ENCODE peak calls at places on chromosomes 6 and 20, in seven cellular contexts. One of them, this sample, is unnamed.
A peak's percentile ranks its signal among the peaks of the same experiment; 100 is the strongest.

GRCh38 chr6:18507018-18507415 is 119.9 kb downstream of the RNF144B start:
- DNase-seq in K562: peak; percentile 20
- DNase-seq in uterus: no peak
- DNase-seq in tibial nerve: no peak
- DNase-seq in HCT116: no peak
- DNase-seq in upper lobe of left lung: no peak
- DNase-seq in ovary: no peak
- DNase-seq in this sample: no peak

GRCh38 chr6:39706819-39707218 is 18.4 kb downstream of the KIF6 start:
- DNase-seq in K562: no peak
- DNase-seq in uterus: no peak
- DNase-seq in tibial nerve: no peak
- DNase-seq in HCT116: no peak
- DNase-seq in upper lobe of left lung: no peak
- DNase-seq in ovary: no peak
- DNase-seq in this sample: no peak

GRCh38 chr6:71393471-71393870 is 104.9 kb downstream of the OGFRL1 start:
- DNase-seq in K562: no peak
- DNase-seq in uterus: no peak
- DNase-seq in tibial nerve: no peak
- DNase-seq in HCT116: no peak
- DNase-seq in upper lobe of left lung: no peak
- DNase-seq in ovary: no peak
- DNase-seq in this sample: no peak

GRCh38 chr20:57566399-57566798 is 5.5 kb downstream of the PCK1 start:
- DNase-seq in K562: no peak
- DNase-seq in uterus: no peak
- DNase-seq in tibial nerve: no peak
- DNase-seq in HCT116: no peak
- DNase-seq in upper lobe of left lung: no peak
- DNase-seq in ovary: no peak
- DNase-seq in this sample: no peak

GRCh38 chr6:109165392-109165964 is 70.2 kb downstream of the CEP57L1 start:
- DNase-seq in K562: peak; percentile 26
- DNase-seq in uterus: peak; percentile 20
- DNase-seq in tibial nerve: no peak
- DNase-seq in HCT116: no peak
- DNase-seq in upper lobe of left lung: no peak
- DNase-seq in ovary: no peak
- DNase-seq in this sample: no peak

GRCh38 chr6:25017932-25018581 is 82.3 kb upstream of the RIPOR2 start:
- DNase-seq in K562: peak; percentile 52
- DNase-seq in uterus: peak; percentile 61
- DNase-seq in tibial nerve: peak; percentile 62
- DNase-seq in HCT116: peak; percentile 53
- DNase-seq in upper lobe of left lung: peak; percentile 91
- DNase-seq in ovary: no peak
- DNase-seq in this sample: peak; percentile 76

GRCh38 chr6:158321960-158322359 is 9.7 kb downstream of the TULP4 start:
- DNase-seq in K562: no peak
- DNase-seq in uterus: no peak
- DNase-seq in tibial nerve: no peak
- DNase-seq in HCT116: no peak
- DNase-seq in upper lobe of left lung: no peak
- DNase-seq in ovary: no peak
- DNase-seq in this sample: no peak

GRCh38 chr20:45313065-45313695 is 5.1 kb upstream of the MATN4 start:
- DNase-seq in K562: no peak
- DNase-seq in uterus: no peak
- DNase-seq in tibial nerve: no peak
- DNase-seq in HCT116: no peak
- DNase-seq in upper lobe of left lung: no peak
- DNase-seq in ovary: no peak
- DNase-seq in this sample: no peak

GRCh38 chr20:22204801-22205200 is 379.6 kb downstream of the FOXA2 start:
- DNase-seq in K562: no peak
- DNase-seq in uterus: no peak
- DNase-seq in tibial nerve: no peak
- DNase-seq in HCT116: no peak
- DNase-seq in upper lobe of left lung: no peak
- DNase-seq in ovary: no peak
- DNase-seq in this sample: no peak

GRCh38 chr20:54622338-54623280 is 147.2 kb downstream of the DOK5 start:
- DNase-seq in K562: no peak
- DNase-seq in uterus: no peak
- DNase-seq in tibial nerve: peak; percentile 17
- DNase-seq in HCT116: no peak
- DNase-seq in upper lobe of left lung: no peak
- DNase-seq in ovary: no peak
- DNase-seq in this sample: no peak

GRCh38 chr6:23736577-23736976 is 389.4 kb upstream of the NRSN1 start:
- DNase-seq in K562: no peak
- DNase-seq in uterus: no peak
- DNase-seq in tibial nerve: no peak
- DNase-seq in HCT116: no peak
- DNase-seq in upper lobe of left lung: no peak
- DNase-seq in ovary: no peak
- DNase-seq in this sample: no peak

GRCh38 chr20:63738687-63739128 is 868 bp upstream of the SLC2A4RG start:
- DNase-seq in K562: peak; percentile 74
- DNase-seq in uterus: peak; percentile 57
- DNase-seq in tibial nerve: peak; percentile 31
- DNase-seq in HCT116: no peak
- DNase-seq in upper lobe of left lung: peak; percentile 75
- DNase-seq in ovary: peak; percentile 71
- DNase-seq in this sample: peak; percentile 95

GRCh38 chr6:41194386-41194785 is 6.6 kb downstream of the TREML2 start:
- DNase-seq in K562: no peak
- DNase-seq in uterus: no peak
- DNase-seq in tibial nerve: no peak
- DNase-seq in HCT116: no peak
- DNase-seq in upper lobe of left lung: no peak
- DNase-seq in ovary: no peak
- DNase-seq in this sample: no peak

GRCh38 chr20:63591786-63592355 is 17.8 kb upstream of the HELZ2 start:
- DNase-seq in K562: no peak
- DNase-seq in uterus: no peak
- DNase-seq in tibial nerve: no peak
- DNase-seq in HCT116: no peak
- DNase-seq in upper lobe of left lung: no peak
- DNase-seq in ovary: no peak
- DNase-seq in this sample: no peak

GRCh38 chr6:72916906-72917305 is 295.0 kb downstream of the KCNQ5 start:
- DNase-seq in K562: no peak
- DNase-seq in uterus: no peak
- DNase-seq in tibial nerve: no peak
- DNase-seq in HCT116: no peak
- DNase-seq in upper lobe of left lung: no peak
- DNase-seq in ovary: no peak
- DNase-seq in this sample: no peak

GRCh38 chr6:115404451-115404850 is 656.2 kb downstream of the FRK start:
- DNase-seq in K562: no peak
- DNase-seq in uterus: no peak
- DNase-seq in tibial nerve: no peak
- DNase-seq in HCT116: no peak
- DNase-seq in upper lobe of left lung: no peak
- DNase-seq in ovary: no peak
- DNase-seq in this sample: no peak

GRCh38 chr6:52087498-52087999 is at the start of gene PKHD1:
- DNase-seq in K562: peak; percentile 17
- DNase-seq in uterus: no peak
- DNase-seq in tibial nerve: no peak
- DNase-seq in HCT116: peak; percentile 34
- DNase-seq in upper lobe of left lung: no peak
- DNase-seq in ovary: no peak
- DNase-seq in this sample: no peak

GRCh38 chr6:14661188-14661587 is 543.6 kb downstream of the CD83 start:
- DNase-seq in K562: no peak
- DNase-seq in uterus: no peak
- DNase-seq in tibial nerve: no peak
- DNase-seq in HCT116: no peak
- DNase-seq in upper lobe of left lung: no peak
- DNase-seq in ovary: no peak
- DNase-seq in this sample: no peak

DNA sequence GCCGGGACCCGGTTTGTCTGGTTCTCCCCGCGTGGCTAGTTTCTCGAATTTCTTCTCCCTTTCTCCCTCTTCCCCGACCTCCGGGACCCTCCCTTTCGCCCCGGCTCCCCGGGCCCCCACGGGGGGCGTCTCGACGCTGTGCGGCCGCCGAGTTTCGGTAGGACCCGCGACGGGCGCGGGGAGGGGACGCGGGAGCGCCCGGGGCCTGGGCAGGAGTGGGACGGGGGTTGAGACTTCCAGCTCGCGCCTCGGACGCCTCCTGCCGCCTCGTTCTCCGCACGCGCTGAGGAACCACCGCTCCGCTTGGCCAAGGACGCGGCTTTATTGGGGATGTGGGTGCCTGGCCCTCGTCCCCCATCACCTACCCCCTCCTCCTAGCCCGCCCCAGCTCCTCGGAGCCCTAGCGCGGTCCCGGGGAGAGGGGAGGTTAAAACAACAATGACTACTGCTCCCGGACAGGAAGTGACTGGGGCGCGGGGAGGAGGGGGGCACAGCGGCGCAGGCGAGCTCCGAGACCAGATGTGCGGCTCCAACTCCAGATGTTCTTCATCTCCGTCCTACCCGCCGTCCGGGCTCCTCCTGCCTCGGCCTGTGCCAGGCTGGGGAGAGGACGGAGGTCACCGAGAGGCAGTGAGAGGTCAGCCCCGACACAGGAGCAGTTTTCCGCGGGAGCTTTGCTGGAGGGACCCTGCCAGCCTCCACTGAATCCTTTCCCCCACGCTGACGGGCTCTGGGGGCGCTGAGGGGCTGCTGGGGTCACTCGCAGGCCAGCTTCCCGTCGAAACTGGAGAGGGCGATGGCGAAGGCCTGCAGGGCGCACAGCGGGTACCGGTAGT is 910 bp upstream of the TEAD3 start:
- DNase-seq in K562: peak; percentile 83
- DNase-seq in uterus: peak; percentile 85
- DNase-seq in tibial nerve: peak; percentile 46
- DNase-seq in HCT116: no peak
- DNase-seq in upper lobe of left lung: peak; percentile 54
- DNase-seq in ovary: peak; percentile 89
- DNase-seq in this sample: peak; percentile 63
- TF ChIP-seq POLR2A in K562: peak; percentile 84
- TF ChIP-seq POLR2A in uterus: peak; percentile 26
- TF ChIP-seq POLR2A in tibial nerve: no peak
- TF ChIP-seq POLR2A in HCT116: no peak
- TF ChIP-seq POLR2A in upper lobe of left lung: no peak
- TF ChIP-seq POLR2A in ovary: peak; percentile 55
- TF ChIP-seq POLR2A in this sample: no peak

GRCh38 chr6:34416877-34417371 is 8.9 kb downstream of the RPS10 start:
- DNase-seq in K562: no peak
- DNase-seq in uterus: no peak
- DNase-seq in tibial nerve: no peak
- DNase-seq in HCT116: no peak
- DNase-seq in upper lobe of left lung: no peak
- DNase-seq in ovary: no peak
- DNase-seq in this sample: no peak
- TF ChIP-seq POLR2A in K562: peak; percentile 36
- TF ChIP-seq POLR2A in uterus: no peak
- TF ChIP-seq POLR2A in tibial nerve: no peak
- TF ChIP-seq POLR2A in HCT116: no peak
- TF ChIP-seq POLR2A in upper lobe of left lung: no peak
- TF ChIP-seq POLR2A in ovary: no peak
- TF ChIP-seq POLR2A in this sample: no peak

DNA sequence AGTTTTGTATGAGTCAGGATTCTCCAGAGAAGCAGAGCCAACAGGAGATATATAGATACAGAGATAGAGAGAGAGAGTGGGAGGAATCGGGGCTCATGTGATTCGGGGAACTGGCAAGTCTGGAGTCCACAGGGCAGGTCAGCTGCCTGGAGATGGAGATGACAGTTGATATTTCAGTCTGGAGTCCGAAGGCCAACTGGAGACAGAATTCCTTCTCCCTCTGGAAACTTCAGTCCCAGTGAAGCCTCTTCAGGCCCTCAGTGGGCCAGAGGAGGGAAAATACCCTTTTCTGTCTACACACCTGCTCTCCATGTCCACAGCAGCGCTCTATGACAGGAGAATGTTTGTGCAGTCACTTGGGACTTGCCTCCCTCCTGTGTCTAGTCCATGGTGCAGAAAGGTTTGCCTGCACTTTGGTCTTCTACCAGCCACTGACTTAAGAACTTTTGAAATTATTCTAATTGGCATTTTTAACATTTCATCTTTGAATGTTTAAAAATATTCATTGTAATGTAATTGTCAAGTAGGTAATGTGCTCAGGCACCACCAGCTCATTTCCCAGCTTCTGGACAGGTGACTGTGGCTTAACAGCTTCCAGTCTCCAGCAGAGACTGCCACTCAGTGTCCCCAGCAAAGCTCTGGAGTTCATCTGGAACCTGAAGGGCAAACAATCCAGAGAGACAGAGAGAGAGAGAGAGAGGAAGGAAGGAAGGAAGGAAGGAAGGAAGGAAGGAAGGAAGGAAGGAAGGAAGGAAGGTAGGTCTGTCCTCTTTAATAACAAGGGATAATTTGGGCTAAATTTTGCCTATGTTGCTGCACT is 43.8 kb upstream of the AFDN start:
- DNase-seq in K562: no peak
- DNase-seq in uterus: no peak
- DNase-seq in tibial nerve: no peak
- DNase-seq in HCT116: no peak
- DNase-seq in upper lobe of left lung: no peak
- DNase-seq in ovary: no peak
- DNase-seq in this sample: peak; percentile 40
- TF ChIP-seq POLR2A in K562: no peak
- TF ChIP-seq POLR2A in uterus: no peak
- TF ChIP-seq POLR2A in tibial nerve: no peak
- TF ChIP-seq POLR2A in HCT116: no peak
- TF ChIP-seq POLR2A in upper lobe of left lung: no peak
- TF ChIP-seq POLR2A in ovary: no peak
- TF ChIP-seq POLR2A in this sample: no peak

GRCh38 chr6:79152269-79152737 is 74.2 kb upstream of the PHIP start:
- DNase-seq in K562: peak; percentile 24
- DNase-seq in uterus: no peak
- DNase-seq in tibial nerve: no peak
- DNase-seq in HCT116: no peak
- DNase-seq in upper lobe of left lung: no peak
- DNase-seq in ovary: no peak
- DNase-seq in this sample: no peak

GRCh38 chr6:79143320-79143898 is 65.4 kb upstream of the PHIP start:
- DNase-seq in K562: no peak
- DNase-seq in uterus: no peak
- DNase-seq in tibial nerve: no peak
- DNase-seq in HCT116: no peak
- DNase-seq in upper lobe of left lung: no peak
- DNase-seq in ovary: no peak
- DNase-seq in this sample: no peak

GRCh38 chr6:79145301-79145700 is 67.2 kb upstream of the PHIP start:
- DNase-seq in K562: no peak
- DNase-seq in uterus: no peak
- DNase-seq in tibial nerve: no peak
- DNase-seq in HCT116: no peak
- DNase-seq in upper lobe of left lung: no peak
- DNase-seq in ovary: no peak
- DNase-seq in this sample: no peak

GRCh38 chr6:79149884-79150283 is 71.8 kb upstream of the PHIP start:
- DNase-seq in K562: no peak
- DNase-seq in uterus: no peak
- DNase-seq in tibial nerve: no peak
- DNase-seq in HCT116: no peak
- DNase-seq in upper lobe of left lung: no peak
- DNase-seq in ovary: no peak
- DNase-seq in this sample: no peak

GRCh38 chr6:79146426-79146825 is 68.4 kb upstream of the PHIP start:
- DNase-seq in K562: no peak
- DNase-seq in uterus: no peak
- DNase-seq in tibial nerve: no peak
- DNase-seq in HCT116: no peak
- DNase-seq in upper lobe of left lung: no peak
- DNase-seq in ovary: no peak
- DNase-seq in this sample: no peak
- TF ChIP-seq POLR2A in K562: no peak
- TF ChIP-seq POLR2A in uterus: no peak
- TF ChIP-seq POLR2A in tibial nerve: no peak
- TF ChIP-seq POLR2A in HCT116: no peak
- TF ChIP-seq POLR2A in upper lobe of left lung: no peak
- TF ChIP-seq POLR2A in ovary: no peak
- TF ChIP-seq POLR2A in this sample: no peak